ENCODE peak calls at places on chromosomes 6 and 20, in six cellular contexts. D is ovary, S is neural progenitor cell, H is hepatocyte, G is mammary epithelial cell, I is Peyer's patch. P is an unnamed sample.

GRCh38 chr20:6560978-6561377 is 206.5 kb upstream of the BMP2 start:
- DNase-seq in D (no peak), S (no peak), H (no peak), G (no peak), I (no peak), P (no peak)

GRCh38 chr20:8656335-8656734 is 412.6 kb upstream of the PLCB4 start:
- DNase-seq in D (no peak), S (no peak), H (no peak), G (no peak), I (no peak), P (no peak)

GRCh38 chr20:1301031-1301529 is 27.9 kb downstream of the SDCBP2 start:
- DNase-seq in D (no peak), S (peak; percentile 43), H (no peak), G (peak; percentile 58), I (no peak), P (peak; percentile 77)

GRCh38 chr20:43583982-43584432 is 6.7 kb upstream of the IFT52 start:
- DNase-seq in D (peak; percentile 60), S (no peak), H (peak; percentile 83), G (peak; percentile 92), I (peak; percentile 18), P (no peak)

GRCh38 chr6:170124150-170124549 is 166.7 kb downstream of the DLL1 start:
- DNase-seq in D (no peak), S (no peak), H (no peak), G (no peak), I (peak; percentile 4), P (no peak)

GRCh38 chr20:58651823-58652605 is 931 bp downstream of the STX16 start:
- DNase-seq in D (no peak), S (peak; percentile 73), H (peak; percentile 67), G (peak; percentile 79), I (peak; percentile 71), P (peak; percentile 89)

GRCh38 chr6:134619789-134620188 is 301.9 kb upstream of the SGK1 start:
- DNase-seq in D (no peak), S (no peak), H (no peak), G (peak; percentile 96), I (no peak), P (no peak)

GRCh38 chr20:19913927-19914614 is 103.1 kb upstream of the NAA20 start:
- DNase-seq in D (no peak), S (no peak), H (no peak), G (peak; percentile 97), I (no peak), P (no peak)

GRCh38 chr6:70380771-70381435 is 32.4 kb upstream of the FAM135A start:
- DNase-seq in D (no peak), S (no peak), H (no peak), G (no peak), I (no peak), P (no peak)

GRCh38 chr20:36355469-36356171 is 49.5 kb downstream of the DLGAP4 start:
- DNase-seq in D (no peak), S (no peak), H (no peak), G (no peak), I (no peak), P (no peak)

GRCh38 chr20:41006936-41007871 is 21.4 kb upstream of the TOP1 start:
- DNase-seq in D (no peak), S (no peak), H (no peak), G (no peak), I (no peak), P (no peak)

GRCh38 chr6:129733290-129733689 is 23.3 kb upstream of the ARHGAP18 start:
- DNase-seq in D (no peak), S (no peak), H (no peak), G (no peak), I (no peak), P (no peak)

GRCh38 chr6:82013561-82014275 is 233.8 kb downstream of the IBTK start:
- DNase-seq in D (no peak), S (no peak), H (no peak), G (peak; percentile 71), I (no peak), P (no peak)

GRCh38 chr6:125014157-125014957 is 52.1 kb downstream of the RNF217 start:
- DNase-seq in D (no peak), S (no peak), H (no peak), G (peak; percentile 46), I (no peak), P (no peak)

GRCh38 chr20:51534764-51535386 is 7.6 kb downstream of the NFATC2 start:
- DNase-seq in D (no peak), S (no peak), H (no peak), G (no peak), I (no peak), P (no peak)

GRCh38 chr6:16690244-16691142 is 70.8 kb downstream of the ATXN1 start:
- DNase-seq in D (no peak), S (no peak), H (no peak), G (peak; percentile 69), I (no peak), P (no peak)

GRCh38 chr6:114998492-114998891 is 655.7 kb upstream of the HS3ST5 start:
- DNase-seq in D (no peak), S (no peak), H (no peak), G (no peak), I (no peak), P (no peak)

GRCh38 chr6:155248021-155249001 is 15.5 kb upstream of the CLDN20 start:
- DNase-seq in D (peak; percentile 39), S (peak; percentile 74), H (peak; percentile 82), G (peak; percentile 26), I (peak; percentile 47), P (peak; percentile 82)

GRCh38 chr6:125154184-125155135 is 887 bp downstream of the TPD52L1 start:
- DNase-seq in D (peak; percentile 46), S (peak; percentile 60), H (peak; percentile 69), G (peak; percentile 69), I (no peak), P (peak; percentile 66)

DNA sequence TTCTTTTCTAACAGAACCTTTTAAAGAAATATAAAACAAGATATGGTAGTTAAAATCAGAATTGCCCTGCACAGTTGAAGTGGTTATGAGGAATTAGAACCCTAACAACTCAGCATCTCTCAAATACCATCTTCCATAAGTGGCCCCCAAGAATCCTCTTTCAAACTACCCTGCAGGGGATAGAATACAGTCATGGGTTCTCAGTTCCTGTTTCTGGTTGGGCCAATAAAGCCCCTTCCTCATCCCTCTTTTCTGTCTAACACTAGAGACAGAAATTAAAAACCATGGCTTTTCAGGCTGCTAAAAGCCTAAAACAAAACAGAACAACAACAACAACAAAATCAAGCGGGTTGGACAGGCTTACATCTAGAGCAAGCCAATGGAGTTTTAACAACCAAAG is 6.7 kb upstream of the LCA5 start:
- DNase-seq in D (no peak), S (no peak), H (no peak), G (no peak), I (no peak), P (no peak)
- H3K4me3 ChIP-seq in D (no peak overlapping the region), S (no peak overlapping the region), H (no peak overlapping the region), G (no peak overlapping the region), I (no peak overlapping the region), P (no peak overlapping the region)

GRCh38 chr20:34076952-34077351 is 35.1 kb downstream of the EIF2S2 start:
- DNase-seq in D (no peak), S (no peak), H (no peak), G (no peak), I (no peak), P (no peak)

GRCh38 chr20:34082232-34082887 is 29.7 kb downstream of the EIF2S2 start:
- DNase-seq in D (no peak), S (no peak), H (no peak), G (no peak), I (no peak), P (no peak)

GRCh38 chr20:34078540-34078939 is 33.5 kb downstream of the EIF2S2 start:
- DNase-seq in D (no peak), S (no peak), H (no peak), G (no peak), I (no peak), P (no peak)

GRCh38 chr20:34083137-34083536 is 28.9 kb downstream of the EIF2S2 start:
- DNase-seq in D (peak; percentile 50), S (no peak), H (peak; percentile 25), G (peak; percentile 98), I (no peak), P (no peak)

GRCh38 chr20:34079818-34080217 is 32.2 kb downstream of the EIF2S2 start:
- DNase-seq in D (no peak), S (no peak), H (no peak), G (no peak), I (no peak), P (no peak)
- H3K36me3 ChIP-seq in D (no peaks in the 10 kb centered on the region), S (no peaks in the 10 kb centered on the region), H (no peaks in the 10 kb centered on the region), G (peaks cover 6% of the 10 kb centered on the region), I (peaks cover 91% of the 10 kb centered on the region), P (peaks cover 24% of the 10 kb centered on the region)

GRCh38 chr20:62085206-62085605 is 19.5 kb upstream of the TAF4 start:
- DNase-seq in D (no peak), S (no peak), H (no peak), G (no peak), I (no peak), P (no peak)
- H3K27me3 ChIP-seq in D (no peaks in the 10 kb centered on the region), S (no peaks in the 10 kb centered on the region), H (no peaks in the 10 kb centered on the region), G (no peaks in the 10 kb centered on the region), I (no peaks in the 10 kb centered on the region), P (no peaks in the 10 kb centered on the region)

GRCh38 chr20:23655551-23656211 is 17.9 kb upstream of the CST3 start:
- DNase-seq in D (peak; percentile 43), S (no peak), H (no peak), G (no peak), I (no peak), P (no peak)
- H3K4me3 ChIP-seq in D (no peak overlapping the region), S (no peak overlapping the region), H (no peak overlapping the region), G (no peak overlapping the region), I (no peak overlapping the region), P (no peak overlapping the region)

GRCh38 chr6:44147256-44147655 is 11.4 kb upstream of the CAPN11 start:
- DNase-seq in D (no peak), S (no peak), H (no peak), G (no peak), I (no peak), P (no peak)
- H3K36me3 ChIP-seq in D (no peaks in the 10 kb centered on the region), S (no peaks in the 10 kb centered on the region), H (no peaks in the 10 kb centered on the region), G (peaks cover 21% of the 10 kb centered on the region), I (peaks cover 61% of the 10 kb centered on the region), P (peaks cover 11% of the 10 kb centered on the region)

GRCh38 chr6:28737750-28738395 is 185.9 kb downstream of the TRIM27 start:
- DNase-seq in D (no peak), S (peak; percentile 55), H (no peak), G (peak; percentile 53), I (no peak), P (no peak)
- H3K27me3 ChIP-seq in D (peaks cover 2% of the 10 kb centered on the region), S (peaks cover 100% of the 10 kb centered on the region), H (peaks cover 81% of the 10 kb centered on the region), G (no peaks in the 10 kb centered on the region), I (no peaks in the 10 kb centered on the region), P (peaks cover 75% of the 10 kb centered on the region)

DNA sequence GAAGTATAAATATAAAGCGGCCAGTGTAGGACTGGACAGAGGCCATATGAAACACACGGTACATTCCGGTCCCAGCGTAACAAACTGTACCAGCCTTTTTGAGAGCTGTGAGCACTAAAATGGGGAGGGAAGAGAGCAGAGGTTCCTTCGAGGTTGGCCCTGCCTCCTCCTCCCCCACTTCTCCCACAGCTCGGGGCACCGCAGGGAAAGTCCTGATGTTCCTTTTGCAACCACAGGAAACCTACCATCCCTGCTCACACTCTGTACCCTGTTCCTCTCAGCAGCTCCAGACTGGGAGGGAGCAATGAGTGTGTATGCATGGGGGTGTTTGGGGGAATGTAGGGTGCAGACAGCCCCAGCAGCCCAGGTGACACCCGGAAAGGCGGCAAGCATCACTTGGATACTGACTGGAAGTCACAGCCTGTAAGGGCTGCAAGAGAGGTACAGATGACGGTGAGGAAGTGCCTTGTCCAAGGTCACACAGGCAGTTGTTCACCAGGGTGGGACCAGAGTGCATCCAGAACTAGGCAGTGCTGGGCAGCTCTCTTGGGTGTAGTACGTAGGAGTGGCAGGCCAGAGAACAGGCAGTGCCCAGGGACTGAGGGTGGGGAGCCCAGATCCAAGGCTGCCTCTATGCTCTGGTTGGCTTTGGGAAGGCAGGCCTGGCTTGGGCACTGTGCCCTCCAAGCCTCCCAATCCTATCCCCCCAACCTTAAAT is 11.0 kb upstream of the ARMC12 start:
- DNase-seq in D (peak; percentile 70), S (no peak), H (peak; percentile 54), G (peak; percentile 75), I (no peak), P (peak; percentile 33)
- H3K4me3 ChIP-seq in D (no peak overlapping the region), S (no peak overlapping the region), H (no peak overlapping the region), G (no peak overlapping the region), I (no peak overlapping the region), P (no peak overlapping the region)